ENCODE peak calls at places on chromosomes 13 and 19, in seven cellular contexts. R is epithelial cell of esophagus, K is thoracic aorta, W is fibroblast of villous mesenchyme, U is AG10803, B is mesothelial cell of epicardium, V is PC-9. H is an unnamed sample.

GRCh38 chr19:1079566-1080111 is 12.7 kb downstream of the ARHGAP45 start:
- DNase-seq in R (no peak), K (no peak), W (no peak), U (no peak), B (no peak), V (no peak), H (no peak)

GRCh38 chr19:1746401-1747284 is 6.7 kb upstream of the ONECUT3 start:
- DNase-seq in R (peak), K (no peak), W (no peak), U (peak), B (no peak), V (peak), H (no peak)

GRCh38 chr13:109868583-109869311 is 82.4 kb upstream of the IRS2 start:
- DNase-seq in R (peak), K (no peak), W (no peak), U (no peak), B (no peak), V (no peak), H (no peak)

GRCh38 chr19:40466219-40467006 is at the start of gene SPTBN4:
- DNase-seq in R (peak), K (no peak), W (no peak), U (no peak), B (no peak), V (no peak), H (peak)

GRCh38 chr19:1882089-1882785 is 3.1 kb downstream of the ABHD17A start:
- DNase-seq in R (no peak), K (no peak), W (no peak), U (no peak), B (no peak), V (no peak), H (no peak)

GRCh38 chr19:51337141-51337860 is 4.6 kb downstream of the VSIG10L start:
- DNase-seq in R (no peak), K (no peak), W (no peak), U (no peak), B (no peak), V (no peak), H (no peak)

GRCh38 chr13:34265016-34265692 is 447.2 kb downstream of the RFC3 start:
- DNase-seq in R (peak), K (no peak), W (no peak), U (no peak), B (no peak), V (no peak), H (no peak)

GRCh38 chr19:4414800-4415251 is 12.4 kb downstream of the CHAF1A start:
- DNase-seq in R (no peak), K (no peak), W (peak), U (no peak), B (no peak), V (no peak), H (no peak)

GRCh38 chr19:39765091-39766076 is 13.3 kb upstream of the LEUTX start:
- DNase-seq in R (peak), K (no peak), W (peak), U (peak), B (no peak), V (peak), H (no peak)

GRCh38 chr13:106145997-106146864 is 389.2 kb downstream of the EFNB2 start:
- DNase-seq in R (peak), K (no peak), W (no peak), U (no peak), B (no peak), V (no peak), H (no peak)

GRCh38 chr19:54173951-54174817 is 1.2 kb upstream of the TMC4 start:
- DNase-seq in R (no peak), K (no peak), W (no peak), U (no peak), B (no peak), V (no peak), H (no peak)

GRCh38 chr19:30314056-30314804 is 58.0 kb upstream of the ZNF536 start:
- DNase-seq in R (no peak), K (no peak), W (no peak), U (no peak), B (no peak), V (no peak), H (no peak)

GRCh38 chr19:38056646-38057045 is 149.6 kb downstream of the SIPA1L3 start:
- DNase-seq in R (no peak), K (no peak), W (no peak), U (no peak), B (no peak), V (no peak), H (no peak)

GRCh38 chr19:5086725-5087439 is 118.0 kb downstream of the KDM4B start:
- DNase-seq in R (no peak), K (no peak), W (no peak), U (no peak), B (no peak), V (no peak), H (no peak)

GRCh38 chr13:113770441-113770840 is 11.4 kb downstream of the TMEM255B start:
- DNase-seq in R (no peak), K (no peak), W (no peak), U (no peak), B (no peak), V (no peak), H (no peak)

GRCh38 chr19:56091751-56092546 is 29.1 kb downstream of the ZNF787 start:
- DNase-seq in R (peak), K (no peak), W (peak), U (no peak), B (no peak), V (peak), H (no peak)

GRCh38 chr19:56066152-56067023 is 54.7 kb downstream of the ZNF787 start:
- DNase-seq in R (peak), K (no peak), W (peak), U (peak), B (no peak), V (peak), H (peak)

GRCh38 chr13:113955235-113955634 is 18.6 kb downstream of the C13orf46 start:
- DNase-seq in R (no peak), K (no peak), W (no peak), U (no peak), B (no peak), V (no peak), H (no peak)

GRCh38 chr19:30224689-30225606 is 147.2 kb upstream of the ZNF536 start:
- DNase-seq in R (no peak), K (no peak), W (no peak), U (peak), B (no peak), V (no peak), H (no peak)

GRCh38 chr19:51075998-51076397 is 6.7 kb downstream of the KLK14 start:
- DNase-seq in R (peak), K (no peak), W (no peak), U (no peak), B (peak), V (no peak), H (no peak)

GRCh38 chr13:113453962-113454361 is 674 bp upstream of the ADPRHL1 start:
- DNase-seq in R (no peak), K (no peak), W (peak), U (peak), B (no peak), V (no peak), H (no peak)

GRCh38 chr13:50668882-50669281 is 174.6 kb downstream of the DLEU7 start:
- DNase-seq in R (no peak), K (no peak), W (no peak), U (no peak), B (no peak), V (no peak), H (no peak)

DNA sequence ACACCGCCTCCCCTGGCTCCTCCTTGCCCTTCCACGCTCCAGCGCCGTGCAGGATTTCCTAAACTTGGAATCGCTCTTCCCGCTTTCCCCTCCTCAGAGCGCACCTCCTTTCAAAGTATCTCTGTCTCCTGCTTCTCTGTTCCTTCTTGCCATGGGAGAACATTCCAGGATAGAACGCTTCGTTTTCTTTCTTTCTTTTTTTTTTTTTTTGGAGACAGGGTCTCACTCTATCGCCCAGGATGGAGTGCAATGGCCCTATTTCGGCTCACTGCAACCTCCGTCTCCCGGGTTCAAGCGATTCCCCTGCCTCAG is 574 bp upstream of the XPO4 start:
- DNase-seq in R (no peak), K (no peak), W (no peak), U (no peak), B (no peak), V (no peak), H (no peak)
- TF ChIP-seq CTCF in R (no peak), K (no peak), W (no peak), U (no peak), B (no peak), V (no peak), H (no peak)

GRCh38 chr19:45526971-45527370 is 19.7 kb downstream of the VASP start:
- DNase-seq in R (no peak), K (no peak), W (no peak), U (no peak), B (no peak), V (no peak), H (no peak)

GRCh38 chr19:45531349-45531748 is 24.1 kb downstream of the VASP start:
- DNase-seq in R (no peak), K (no peak), W (no peak), U (no peak), B (no peak), V (no peak), H (no peak)

GRCh38 chr19:45527731-45528130 is 20.5 kb downstream of the VASP start:
- DNase-seq in R (no peak), K (no peak), W (no peak), U (no peak), B (no peak), V (no peak), H (no peak)

GRCh38 chr19:45528149-45528743 is 21.0 kb downstream of the VASP start:
- DNase-seq in R (peak), K (no peak), W (no peak), U (peak), B (no peak), V (peak), H (no peak)

GRCh38 chr19:45528744-45529453 is 21.6 kb downstream of the VASP start:
- DNase-seq in R (peak), K (no peak), W (no peak), U (no peak), B (no peak), V (peak), H (no peak)
- TF ChIP-seq CTCF in R (peak), K (no peak), W (no peak), U (no peak), B (no peak), V (peak), H (no peak)

GRCh38 chr19:49425178-49425577 is at the start of gene GFY:
- DNase-seq in R (no peak), K (no peak), W (no peak), U (no peak), B (no peak), V (no peak), H (no peak)

GRCh38 chr19:49421878-49422202 is 1.4 kb downstream of the PTH2 start:
- DNase-seq in R (no peak), K (no peak), W (no peak), U (no peak), B (no peak), V (no peak), H (no peak)

GRCh38 chr19:49423985-49424303 is 703 bp upstream of the PTH2 start:
- DNase-seq in R (no peak), K (no peak), W (no peak), U (no peak), B (no peak), V (no peak), H (no peak)

GRCh38 chr19:49422407-49423277 is 599 bp downstream of the PTH2 start:
- DNase-seq in R (peak), K (no peak), W (peak), U (no peak), B (no peak), V (no peak), H (peak)

DNA sequence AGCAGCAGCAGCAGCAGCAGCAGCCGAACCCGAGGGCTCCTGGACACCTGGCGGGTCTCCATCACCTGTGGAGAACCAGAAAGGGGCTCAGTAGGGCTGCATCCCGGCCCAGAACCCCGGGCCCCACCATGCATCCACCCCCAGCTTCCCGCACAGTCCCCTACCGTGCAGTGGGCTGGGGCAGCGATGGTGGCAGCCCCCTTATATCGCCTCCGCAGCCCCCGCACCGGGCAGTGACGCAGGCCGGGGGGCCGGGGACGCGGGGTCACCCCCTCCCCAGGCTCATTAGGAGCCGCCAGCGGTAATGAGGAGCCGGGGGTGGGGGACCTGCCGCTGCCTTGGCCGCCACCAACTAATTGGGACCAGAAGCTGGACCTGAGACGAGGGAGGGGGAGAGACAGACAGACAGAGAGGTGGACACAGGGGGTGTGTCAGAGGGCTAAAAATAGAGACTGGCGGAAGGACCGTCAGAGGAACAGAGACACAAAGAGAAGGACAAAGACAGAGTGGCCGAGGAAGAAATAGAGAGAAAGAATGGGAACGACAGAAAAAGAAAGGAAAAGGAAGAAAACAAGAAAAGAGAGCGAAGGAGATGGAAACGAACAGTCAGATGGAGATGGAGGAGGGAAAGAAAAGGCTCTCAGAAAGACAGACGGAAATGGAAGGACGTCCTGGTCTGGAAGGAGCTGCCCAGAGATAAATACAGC is at the start of gene PTH2:
- DNase-seq in R (no peak), K (no peak), W (no peak), U (no peak), B (no peak), V (no peak), H (no peak)
- TF ChIP-seq CTCF in R (no peak), K (no peak), W (no peak), U (no peak), B (no peak), V (no peak), H (no peak)

GRCh38 chr13:26708007-26708297 is 52.6 kb downstream of the GPR12 start:
- DNase-seq in R (no peak), K (no peak), W (no peak), U (no peak), B (no peak), V (no peak), H (no peak)
- TF ChIP-seq CTCF in R (no peak), K (no peak), W (no peak), U (no peak), B (no peak), V (peak), H (no peak)

GRCh38 chr13:24218977-24219376 is 58.5 kb downstream of the SPATA13 start:
- DNase-seq in R (no peak), K (no peak), W (peak), U (peak), B (no peak), V (no peak), H (no peak)

GRCh38 chr13:24221007-24221406 is 60.5 kb downstream of the SPATA13 start:
- DNase-seq in R (no peak), K (no peak), W (peak), U (no peak), B (no peak), V (no peak), H (no peak)

GRCh38 chr13:24217601-24218281 is 57.2 kb downstream of the SPATA13 start:
- DNase-seq in R (peak), K (no peak), W (peak), U (peak), B (no peak), V (peak), H (no peak)

GRCh38 chr13:24218320-24218719 is 57.8 kb downstream of the SPATA13 start:
- DNase-seq in R (no peak), K (no peak), W (no peak), U (no peak), B (no peak), V (no peak), H (no peak)

DNA sequence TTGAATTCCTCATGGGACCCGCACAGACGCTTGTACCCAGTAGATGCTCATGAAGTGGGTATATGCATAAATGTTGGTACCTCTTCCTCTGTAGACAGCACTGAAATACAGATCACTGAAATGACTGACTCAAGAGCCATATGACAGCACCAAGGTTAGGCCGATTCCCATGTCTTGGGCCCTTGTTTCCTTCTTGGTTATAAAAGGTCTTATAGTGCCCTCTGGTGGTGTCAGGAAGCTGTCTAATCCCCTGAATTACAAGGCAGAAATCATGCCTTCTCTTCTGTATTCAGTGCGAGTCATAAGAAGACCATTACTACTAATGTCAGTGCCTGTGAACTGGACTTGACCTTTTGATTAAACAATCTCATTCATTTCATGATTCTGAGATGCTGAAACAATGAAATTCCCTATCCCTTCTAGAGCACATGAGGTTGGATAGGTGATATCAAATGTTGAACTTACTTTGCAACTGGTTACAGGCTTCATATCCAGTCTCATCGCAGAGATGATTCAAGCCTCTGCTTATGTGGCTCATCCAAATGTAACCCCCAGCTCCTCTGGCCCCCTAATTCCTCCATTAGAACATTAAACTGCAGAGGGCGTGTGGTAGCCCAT is 59.7 kb downstream of the SPATA13 start:
- DNase-seq in R (peak), K (peak), W (peak), U (peak), B (no peak), V (peak), H (peak)
- TF ChIP-seq CTCF in R (peak), K (peak), W (peak), U (peak), B (peak), V (peak), H (peak)

GRCh38 chr13:51781246-51782022 is 22.5 kb downstream of the DHRS12 start:
- DNase-seq in R (peak), K (no peak), W (no peak), U (no peak), B (no peak), V (no peak), H (peak)
- TF ChIP-seq CTCF in R (peak), K (no peak), W (peak), U (peak), B (no peak), V (peak), H (peak)

DNA sequence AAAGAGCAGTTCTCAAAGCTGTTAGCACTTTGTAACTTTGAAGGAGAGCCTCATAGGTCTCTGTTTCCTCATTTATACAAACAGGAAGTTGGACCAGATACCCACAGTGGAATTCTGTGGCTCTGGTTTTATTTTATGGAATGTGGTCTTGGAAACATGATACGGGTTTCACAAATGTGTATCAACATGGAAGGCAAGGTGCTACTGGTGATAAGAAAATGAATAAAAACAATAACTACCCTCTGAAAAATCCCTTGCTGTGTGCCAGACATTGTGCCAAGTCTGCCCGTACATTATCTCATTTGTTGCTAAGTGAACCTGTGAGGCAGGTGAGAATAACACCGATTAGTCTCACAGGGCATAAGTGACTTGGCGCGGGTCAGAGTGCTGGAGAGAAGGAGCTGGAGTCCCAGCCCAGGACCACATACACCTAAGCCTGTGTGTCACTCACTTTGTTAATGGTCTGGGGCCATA is 45.0 kb upstream of the RNF113B start:
- DNase-seq in R (no peak), K (no peak), W (peak), U (peak), B (no peak), V (no peak), H (no peak)
- TF ChIP-seq CTCF in R (no peak), K (no peak), W (no peak), U (no peak), B (no peak), V (no peak), H (no peak)